ENCODE peak calls at places on chromosomes 7 and 10, in seven cellular contexts. J, Y, I, K, C, S and N are unnamed samples.

GRCh38 chr7:127943541-127944521 is 87.4 kb downstream of the LRRC4 start:
- DNase-seq in J (no peak), Y (no peak), I (peak), K (no peak), C (no peak), S (no peak), N (no peak)

GRCh38 chr7:86904949-86905834 is 154.3 kb downstream of the ELAPOR2 start:
- DNase-seq in J (no peak), Y (no peak), I (peak), K (no peak), C (no peak), S (no peak), N (no peak)

GRCh38 chr10:132354356-132355094 is 22.5 kb downstream of the LRRC27 start:
- DNase-seq in J (no peak), Y (no peak), I (no peak), K (no peak), C (no peak), S (no peak), N (peak)

GRCh38 chr10:6578221-6579192 is 1.6 kb downstream of the PRKCQ start:
- DNase-seq in J (no peak), Y (no peak), I (no peak), K (no peak), C (peak), S (no peak), N (no peak)

GRCh38 chr7:77415474-77415821 is 701 bp downstream of the GSAP start:
- DNase-seq in J (no peak), Y (no peak), I (no peak), K (peak), C (peak), S (no peak), N (no peak)

GRCh38 chr7:37432240-37432917 is 16.3 kb downstream of the ELMO1 start:
- DNase-seq in J (no peak), Y (no peak), I (no peak), K (no peak), C (no peak), S (no peak), N (no peak)

GRCh38 chr7:952548-953441 is 1.7 kb downstream of the ADAP1 start:
- DNase-seq in J (peak), Y (peak), I (no peak), K (peak), C (no peak), S (no peak), N (no peak)

GRCh38 chr7:158887594-158887993 is 31.2 kb downstream of the DYNC2I1 start:
- DNase-seq in J (no peak), Y (no peak), I (no peak), K (no peak), C (no peak), S (no peak), N (no peak)

GRCh38 chr7:20351901-20352300 is 21.2 kb downstream of the ITGB8 start:
- DNase-seq in J (no peak), Y (no peak), I (peak), K (no peak), C (no peak), S (no peak), N (no peak)

GRCh38 chr10:78964952-78965633 is 103.7 kb upstream of the ZMIZ1 start:
- DNase-seq in J (peak), Y (no peak), I (peak), K (no peak), C (no peak), S (peak), N (peak)

GRCh38 chr10:507908-508444 is 181.5 kb downstream of the DIP2C start:
- DNase-seq in J (no peak), Y (no peak), I (no peak), K (no peak), C (no peak), S (no peak), N (peak)

GRCh38 chr10:59829024-59829423 is 75.8 kb upstream of the MRLN start:
- DNase-seq in J (no peak), Y (no peak), I (no peak), K (no peak), C (no peak), S (no peak), N (no peak)

GRCh38 chr10:1348773-1349050 is 292.5 kb downstream of the WDR37 start:
- DNase-seq in J (no peak), Y (no peak), I (no peak), K (no peak), C (no peak), S (no peak), N (peak)

GRCh38 chr7:77991656-77992055 is 193.1 kb downstream of the PHTF2 start:
- DNase-seq in J (no peak), Y (no peak), I (no peak), K (no peak), C (no peak), S (no peak), N (no peak)

GRCh38 chr10:44382131-44382858 is 2.6 kb downstream of the CXCL12 start:
- DNase-seq in J (peak), Y (no peak), I (peak), K (no peak), C (no peak), S (peak), N (peak)

GRCh38 chr7:43199333-43199732 is 86.9 kb downstream of the HECW1 start:
- DNase-seq in J (no peak), Y (no peak), I (peak), K (no peak), C (no peak), S (no peak), N (no peak)

GRCh38 chr7:90629306-90629918 is 33.3 kb downstream of the CDK14 start:
- DNase-seq in J (no peak), Y (no peak), I (peak), K (no peak), C (no peak), S (no peak), N (no peak)

GRCh38 chr7:44258423-44258760 is 57.6 kb downstream of the YKT6 start:
- DNase-seq in J (no peak), Y (no peak), I (no peak), K (no peak), C (no peak), S (no peak), N (no peak)
- H3K27ac ChIP-seq in J (no peak), Y (peak), I (peak), K (peak), C (peak), S (peak), N (peak)

GRCh38 chr10:98416989-98417388 is 2.0 kb upstream of the PYROXD2 start:
- DNase-seq in J (no peak), Y (no peak), I (no peak), K (no peak), C (no peak), S (no peak), N (peak)

GRCh38 chr10:98414578-98414931 is 427 bp downstream of the PYROXD2 start:
- DNase-seq in J (no peak), Y (no peak), I (no peak), K (no peak), C (no peak), S (no peak), N (no peak)

GRCh38 chr10:98416589-98416988 is 1.6 kb upstream of the PYROXD2 start:
- DNase-seq in J (no peak), Y (no peak), I (no peak), K (no peak), C (no peak), S (no peak), N (peak)

GRCh38 chr10:98415710-98416077 is 712 bp upstream of the PYROXD2 start:
- DNase-seq in J (no peak), Y (no peak), I (no peak), K (no peak), C (no peak), S (no peak), N (peak)

GRCh38 chr10:98414932-98415709 is at the start of gene PYROXD2:
- DNase-seq in J (peak), Y (peak), I (peak), K (peak), C (peak), S (peak), N (peak)
- H3K27ac ChIP-seq in J (no peak), Y (peak), I (peak), K (peak), C (peak), S (peak), N (peak)

GRCh38 chr7:32511791-32512190 is 16.5 kb downstream of the AVL9 start:
- DNase-seq in J (no peak), Y (no peak), I (peak), K (no peak), C (no peak), S (no peak), N (no peak)

GRCh38 chr7:32518534-32519140 is 23.3 kb downstream of the AVL9 start:
- DNase-seq in J (no peak), Y (no peak), I (peak), K (no peak), C (no peak), S (no peak), N (no peak)

GRCh38 chr7:32515890-32516550 is 20.7 kb downstream of the AVL9 start:
- DNase-seq in J (no peak), Y (no peak), I (peak), K (no peak), C (no peak), S (no peak), N (no peak)

GRCh38 chr7:32516551-32517082 is 21.3 kb downstream of the AVL9 start:
- DNase-seq in J (no peak), Y (no peak), I (peak), K (no peak), C (no peak), S (no peak), N (no peak)

GRCh38 chr7:32513205-32513604 is 17.9 kb downstream of the AVL9 start:
- DNase-seq in J (no peak), Y (no peak), I (no peak), K (no peak), C (no peak), S (no peak), N (no peak)
- H3K27ac ChIP-seq in J (no peak), Y (no peak), I (no peak), K (no peak), C (no peak), S (no peak), N (no peak)

GRCh38 chr10:77667426-77668324 is 30.1 kb upstream of the KCNMA1 start:
- DNase-seq in J (no peak), Y (no peak), I (no peak), K (no peak), C (no peak), S (no peak), N (no peak)

GRCh38 chr10:77666821-77667220 is 29.2 kb upstream of the KCNMA1 start:
- DNase-seq in J (no peak), Y (no peak), I (peak), K (no peak), C (no peak), S (no peak), N (no peak)

GRCh38 chr10:77661100-77661499 is 23.5 kb upstream of the KCNMA1 start:
- DNase-seq in J (no peak), Y (no peak), I (no peak), K (no peak), C (no peak), S (no peak), N (no peak)

GRCh38 chr10:77661674-77662073 is 24.1 kb upstream of the KCNMA1 start:
- DNase-seq in J (no peak), Y (no peak), I (no peak), K (no peak), C (no peak), S (no peak), N (no peak)

DNA sequence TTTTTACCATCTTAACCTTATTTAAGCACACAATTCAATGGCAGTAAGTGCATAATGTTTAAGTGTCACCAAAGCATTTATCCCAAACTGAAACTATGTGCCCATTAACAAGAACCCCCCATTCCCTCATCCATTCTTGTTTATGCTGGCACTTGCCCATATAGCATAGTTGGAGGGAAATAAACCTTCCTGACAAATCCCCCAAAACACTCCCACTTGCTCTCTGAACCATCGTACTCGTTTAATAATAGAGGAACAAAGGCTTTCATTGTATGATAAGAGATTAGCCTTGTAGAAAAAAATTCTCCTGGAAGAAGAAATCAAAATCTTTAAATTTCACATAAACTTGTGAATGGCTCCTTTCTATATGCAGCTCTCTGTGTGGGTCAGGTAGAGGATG is 26.4 kb upstream of the KCNMA1 start:
- DNase-seq in J (no peak), Y (no peak), I (no peak), K (no peak), C (no peak), S (no peak), N (no peak)
- H3K27ac ChIP-seq in J (no peak), Y (no peak), I (no peak), K (no peak), C (no peak), S (no peak), N (no peak)

GRCh38 chr7:91941450-91941849 is 788 bp downstream of the AKAP9 start:
- DNase-seq in J (peak), Y (no peak), I (peak), K (peak), C (peak), S (peak), N (no peak)
- H3K27ac ChIP-seq in J (no peak), Y (peak), I (peak), K (peak), C (peak), S (peak), N (peak)

DNA sequence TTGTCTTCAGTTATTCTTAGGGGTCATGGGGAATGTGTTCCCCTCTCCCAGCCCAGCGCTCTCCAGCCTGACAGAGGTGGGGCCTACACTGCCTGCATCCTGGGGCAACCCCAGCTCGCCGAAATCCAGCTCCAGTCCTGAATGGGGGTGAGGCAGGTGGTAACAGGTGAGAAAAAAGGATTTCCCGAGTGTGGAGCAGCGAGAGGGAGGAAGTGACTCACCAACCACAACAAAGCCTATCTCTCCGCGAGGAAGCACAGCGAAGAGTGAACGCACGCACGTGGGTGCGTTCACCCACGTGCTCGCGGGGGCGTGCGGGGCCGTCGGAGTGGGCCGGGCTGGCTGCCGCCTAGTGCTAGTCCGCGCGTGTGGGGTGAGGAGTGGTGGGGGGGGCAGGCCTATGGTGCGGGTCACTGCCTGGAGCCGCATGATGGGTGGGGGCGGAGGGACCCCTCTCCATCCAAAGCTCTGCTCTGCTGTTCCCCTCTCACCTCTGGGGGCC is 855 bp upstream of the PALD1 start:
- DNase-seq in J (no peak), Y (peak), I (peak), K (no peak), C (peak), S (peak), N (no peak)
- H3K27ac ChIP-seq in J (no peak), Y (peak), I (no peak), K (peak), C (no peak), S (no peak), N (peak)

DNA sequence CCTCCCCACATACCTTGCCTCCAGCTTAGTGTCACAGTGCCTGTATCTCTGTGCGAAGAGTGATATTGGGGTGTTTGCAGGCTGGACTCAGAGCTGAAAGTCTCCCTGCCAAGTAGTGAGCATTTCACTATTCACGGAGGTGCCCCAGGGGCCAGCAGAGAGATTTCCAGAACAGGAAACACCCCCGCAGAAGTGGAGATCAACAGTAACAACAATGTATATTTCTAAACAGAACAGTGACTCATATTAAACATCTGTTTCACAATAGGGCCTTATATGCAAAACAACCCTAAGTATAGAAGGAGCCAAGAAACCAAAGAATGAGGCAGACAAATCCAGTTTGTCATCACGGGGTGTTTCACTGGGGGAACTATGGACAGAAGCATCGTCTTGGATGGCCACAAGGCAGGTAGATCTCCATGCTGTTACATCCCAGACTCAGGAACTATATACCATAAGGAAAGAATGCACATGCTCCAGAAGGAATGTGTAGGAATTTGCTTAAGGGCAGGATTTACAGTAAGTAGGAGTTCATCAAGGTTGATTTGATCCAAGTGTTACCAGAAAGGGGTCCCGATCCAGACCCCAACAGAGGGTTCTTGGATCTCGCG is 29.3 kb upstream of the CCL24 start:
- DNase-seq in J (no peak), Y (no peak), I (peak), K (no peak), C (no peak), S (no peak), N (peak)
- H3K27ac ChIP-seq in J (no peak), Y (no peak), I (peak), K (peak), C (no peak), S (no peak), N (no peak)

GRCh38 chr10:112441520-112441919 is 5.2 kb downstream of the ZDHHC6 start:
- DNase-seq in J (no peak), Y (no peak), I (no peak), K (no peak), C (no peak), S (no peak), N (no peak)
- H3K27ac ChIP-seq in J (no peak), Y (no peak), I (no peak), K (no peak), C (no peak), S (no peak), N (no peak)